ENCODE peak calls at places on chromosomes 3 and 15, in nine cellular contexts. One of them, this sample, is unnamed.

GRCh38 chr15:50977157-50977556 is 68.7 kb downstream of the AP4E1 start:
- DNase-seq in ecto neural progenitor cell: no peak
- DNase-seq in activated CD4-positive, alpha-beta memory T cell treated with anti-CD3 and anti-CD28 coated beads for 36 hours: no peak
- DNase-seq in EH: peak; percentile 47
- DNase-seq in germinal center: no peak
- DNase-seq in upper lobe of right lung: no peak
- DNase-seq in NCI-H2171: no peak
- DNase-seq in mesothelial cell of epicardium: no peak
- DNase-seq in activated CD8-positive, alpha-beta memory T cell treated with anti-CD3 and anti-CD28 coated beads for 48 hours: no peak
- DNase-seq in this sample: no peak

GRCh38 chr3:10088256-10088655 is 19.8 kb downstream of the FANCD2OS start:
- DNase-seq in ecto neural progenitor cell: no peak
- DNase-seq in activated CD4-positive, alpha-beta memory T cell treated with anti-CD3 and anti-CD28 coated beads for 36 hours: no peak
- DNase-seq in EH: no peak
- DNase-seq in germinal center: no peak
- DNase-seq in upper lobe of right lung: no peak
- DNase-seq in NCI-H2171: no peak
- DNase-seq in mesothelial cell of epicardium: no peak
- DNase-seq in activated CD8-positive, alpha-beta memory T cell treated with anti-CD3 and anti-CD28 coated beads for 48 hours: no peak
- DNase-seq in this sample: no peak

GRCh38 chr3:101646726-101647125 is 30.2 kb downstream of the ZBTB11 start:
- DNase-seq in ecto neural progenitor cell: no peak
- DNase-seq in activated CD4-positive, alpha-beta memory T cell treated with anti-CD3 and anti-CD28 coated beads for 36 hours: no peak
- DNase-seq in EH: peak; percentile 48
- DNase-seq in germinal center: no peak
- DNase-seq in upper lobe of right lung: no peak
- DNase-seq in NCI-H2171: no peak
- DNase-seq in mesothelial cell of epicardium: no peak
- DNase-seq in activated CD8-positive, alpha-beta memory T cell treated with anti-CD3 and anti-CD28 coated beads for 48 hours: no peak
- DNase-seq in this sample: no peak

GRCh38 chr3:183159319-183159718 is 3.2 kb downstream of the LAMP3 start:
- DNase-seq in ecto neural progenitor cell: no peak
- DNase-seq in activated CD4-positive, alpha-beta memory T cell treated with anti-CD3 and anti-CD28 coated beads for 36 hours: no peak
- DNase-seq in EH: no peak
- DNase-seq in germinal center: peak; percentile 38
- DNase-seq in upper lobe of right lung: no peak
- DNase-seq in NCI-H2171: no peak
- DNase-seq in mesothelial cell of epicardium: no peak
- DNase-seq in activated CD8-positive, alpha-beta memory T cell treated with anti-CD3 and anti-CD28 coated beads for 48 hours: no peak
- DNase-seq in this sample: no peak

GRCh38 chr3:57655727-57656126 is 37.1 kb downstream of the DENND6A start:
- DNase-seq in ecto neural progenitor cell: no peak
- DNase-seq in activated CD4-positive, alpha-beta memory T cell treated with anti-CD3 and anti-CD28 coated beads for 36 hours: no peak
- DNase-seq in EH: no peak
- DNase-seq in germinal center: no peak
- DNase-seq in upper lobe of right lung: no peak
- DNase-seq in NCI-H2171: no peak
- DNase-seq in mesothelial cell of epicardium: no peak
- DNase-seq in activated CD8-positive, alpha-beta memory T cell treated with anti-CD3 and anti-CD28 coated beads for 48 hours: no peak
- DNase-seq in this sample: no peak

GRCh38 chr3:64530434-64531049 is 157.3 kb downstream of the ADAMTS9 start:
- DNase-seq in ecto neural progenitor cell: peak; percentile 72
- DNase-seq in activated CD4-positive, alpha-beta memory T cell treated with anti-CD3 and anti-CD28 coated beads for 36 hours: peak; percentile 26
- DNase-seq in EH: peak; percentile 67
- DNase-seq in germinal center: peak; percentile 13
- DNase-seq in upper lobe of right lung: no peak
- DNase-seq in NCI-H2171: peak; percentile 6
- DNase-seq in mesothelial cell of epicardium: no peak
- DNase-seq in activated CD8-positive, alpha-beta memory T cell treated with anti-CD3 and anti-CD28 coated beads for 48 hours: no peak
- DNase-seq in this sample: peak; percentile 75

GRCh38 chr3:77041156-77041696 is 1.3 kb downstream of the ROBO2 start:
- DNase-seq in ecto neural progenitor cell: no peak
- DNase-seq in activated CD4-positive, alpha-beta memory T cell treated with anti-CD3 and anti-CD28 coated beads for 36 hours: no peak
- DNase-seq in EH: no peak
- DNase-seq in germinal center: no peak
- DNase-seq in upper lobe of right lung: no peak
- DNase-seq in NCI-H2171: no peak
- DNase-seq in mesothelial cell of epicardium: no peak
- DNase-seq in activated CD8-positive, alpha-beta memory T cell treated with anti-CD3 and anti-CD28 coated beads for 48 hours: no peak
- DNase-seq in this sample: no peak

GRCh38 chr3:161284989-161285388 is 63.9 kb downstream of the NMD3 start:
- DNase-seq in ecto neural progenitor cell: no peak
- DNase-seq in activated CD4-positive, alpha-beta memory T cell treated with anti-CD3 and anti-CD28 coated beads for 36 hours: no peak
- DNase-seq in EH: peak; percentile 20
- DNase-seq in germinal center: no peak
- DNase-seq in upper lobe of right lung: no peak
- DNase-seq in NCI-H2171: no peak
- DNase-seq in mesothelial cell of epicardium: no peak
- DNase-seq in activated CD8-positive, alpha-beta memory T cell treated with anti-CD3 and anti-CD28 coated beads for 48 hours: no peak
- DNase-seq in this sample: no peak

GRCh38 chr15:55257014-55257670 is 32.5 kb downstream of the RAB27A start:
- DNase-seq in ecto neural progenitor cell: no peak
- DNase-seq in activated CD4-positive, alpha-beta memory T cell treated with anti-CD3 and anti-CD28 coated beads for 36 hours: no peak
- DNase-seq in EH: no peak
- DNase-seq in germinal center: no peak
- DNase-seq in upper lobe of right lung: no peak
- DNase-seq in NCI-H2171: no peak
- DNase-seq in mesothelial cell of epicardium: no peak
- DNase-seq in activated CD8-positive, alpha-beta memory T cell treated with anti-CD3 and anti-CD28 coated beads for 48 hours: no peak
- DNase-seq in this sample: no peak

GRCh38 chr3:61912158-61912557 is 350.8 kb downstream of the PTPRG start:
- DNase-seq in ecto neural progenitor cell: no peak
- DNase-seq in activated CD4-positive, alpha-beta memory T cell treated with anti-CD3 and anti-CD28 coated beads for 36 hours: no peak
- DNase-seq in EH: no peak
- DNase-seq in germinal center: no peak
- DNase-seq in upper lobe of right lung: no peak
- DNase-seq in NCI-H2171: no peak
- DNase-seq in mesothelial cell of epicardium: no peak
- DNase-seq in activated CD8-positive, alpha-beta memory T cell treated with anti-CD3 and anti-CD28 coated beads for 48 hours: no peak
- DNase-seq in this sample: no peak

GRCh38 chr3:57597973-57598351 is 818 bp upstream of the ARF4 start:
- DNase-seq in ecto neural progenitor cell: no peak
- DNase-seq in activated CD4-positive, alpha-beta memory T cell treated with anti-CD3 and anti-CD28 coated beads for 36 hours: no peak
- DNase-seq in EH: no peak
- DNase-seq in germinal center: no peak
- DNase-seq in upper lobe of right lung: no peak
- DNase-seq in NCI-H2171: no peak
- DNase-seq in mesothelial cell of epicardium: no peak
- DNase-seq in activated CD8-positive, alpha-beta memory T cell treated with anti-CD3 and anti-CD28 coated beads for 48 hours: no peak
- DNase-seq in this sample: no peak